ENCODE peak calls at places on chromosomes 5 and 9, in six cellular contexts. M is neuronal stem cell, B is IMR-90, A is H1, T is H9, W is trophoblast cell. J is an unnamed sample.

GRCh38 chr5:10479226-10479721 is 37.6 kb downstream of the ROPN1L start:
- DNase-seq in M (no peak), B (peak; percentile 82), A (no peak), T (no peak), W (no peak), J (peak; percentile 74)

GRCh38 chr9:64773491-64773931 is 511.5 kb downstream of the FOXD4L5 start:
- DNase-seq in M (peak; percentile 6), B (no peak), A (no peak), T (peak; percentile 7), W (no peak), J (peak; percentile 3)

GRCh38 chr5:102971693-102972293 is 148.1 kb downstream of the GIN1 start:
- DNase-seq in M (no peak), B (peak; percentile 70), A (no peak), T (no peak), W (no peak), J (peak; percentile 58)

GRCh38 chr5:7638456-7638855 is 212.5 kb downstream of the CFAP90 start:
- DNase-seq in M (no peak), B (no peak), A (no peak), T (no peak), W (no peak), J (no peak)

GRCh38 chr9:115998661-115999060 is 154.9 kb upstream of the PAPPA start:
- DNase-seq in M (no peak), B (peak; percentile 37), A (no peak), T (no peak), W (no peak), J (no peak)

GRCh38 chr5:100430268-100430900 is 104.8 kb upstream of the FAM174A start:
- DNase-seq in M (peak; percentile 38), B (peak; percentile 30), A (peak; percentile 77), T (peak; percentile 57), W (no peak), J (peak; percentile 55)

GRCh38 chr5:83802686-83803085 is 82.0 kb upstream of the HAPLN1 start:
- DNase-seq in M (no peak), B (peak; percentile 42), A (no peak), T (no peak), W (no peak), J (peak; percentile 49)

GRCh38 chr5:157219491-157220271 is 39.0 kb downstream of the ITK start:
- DNase-seq in M (no peak), B (no peak), A (no peak), T (no peak), W (no peak), J (no peak)

GRCh38 chr5:175027390-175027789 is 303.0 kb downstream of the MSX2 start:
- DNase-seq in M (no peak), B (no peak), A (no peak), T (no peak), W (no peak), J (no peak)

GRCh38 chr5:1503301-1504243 is 20.2 kb downstream of the LPCAT1 start:
- DNase-seq in M (no peak), B (peak; percentile 28), A (no peak), T (no peak), W (no peak), J (no peak)

GRCh38 chr5:57703726-57704125 is 221.1 kb upstream of the ACTBL2 start:
- DNase-seq in M (no peak), B (no peak), A (no peak), T (no peak), W (no peak), J (no peak)

GRCh38 chr9:116156621-116157314 is 3.2 kb downstream of the PAPPA start:
- DNase-seq in M (peak; percentile 42), B (peak; percentile 78), A (peak; percentile 67), T (peak; percentile 74), W (peak; percentile 21), J (peak; percentile 88)

GRCh38 chr5:180201051-180201987 is 7.7 kb downstream of the RASGEF1C start:
- DNase-seq in M (peak; percentile 49), B (no peak), A (peak; percentile 88), T (peak; percentile 73), W (peak; percentile 41), J (no peak)

GRCh38 chr9:136230773-136231172 is 14.8 kb downstream of the QSOX2 start:
- DNase-seq in M (no peak), B (no peak), A (no peak), T (no peak), W (no peak), J (no peak)

GRCh38 chr9:99140685-99141314 is 35.9 kb downstream of the TGFBR1 start:
- DNase-seq in M (peak; percentile 41), B (peak; percentile 67), A (no peak), T (peak; percentile 54), W (no peak), J (peak; percentile 80)

GRCh38 chr9:111961575-111961974 is 65.0 kb downstream of the UGCG start:
- DNase-seq in M (no peak), B (peak; percentile 86), A (no peak), T (no peak), W (no peak), J (peak; percentile 67)

GRCh38 chr9:136409557-136410455 is 608 bp downstream of the ENTR1 start:
- DNase-seq in M (no peak), B (peak; percentile 22), A (peak; percentile 60), T (no peak), W (no peak), J (peak; percentile 65)

GRCh38 chr5:159878988-159879471 is 37.3 kb upstream of the ADRA1B start:
- DNase-seq in M (peak; percentile 67), B (peak; percentile 85), A (peak; percentile 61), T (peak; percentile 84), W (peak; percentile 81), J (peak; percentile 94)

GRCh38 chr9:125911861-125912260 is 164.7 kb downstream of the PBX3 start:
- DNase-seq in M (no peak), B (peak; percentile 10), A (no peak), T (no peak), W (no peak), J (no peak)

GRCh38 chr5:159655757-159656409 is 260.4 kb upstream of the ADRA1B start:
- DNase-seq in M (no peak), B (no peak), A (no peak), T (no peak), W (no peak), J (no peak)

GRCh38 chr5:98510111-98510510 is 263.4 kb upstream of the RGMB start:
- DNase-seq in M (no peak), B (peak; percentile 38), A (no peak), T (no peak), W (no peak), J (peak; percentile 6)
- H2AFZ ChIP-seq in M (peak overlapping the region; percentile 59), B (peak overlapping the region; percentile 77), A (peak overlapping the region; percentile 60), T (no peak overlapping the region), W (no peak overlapping the region), J (peak overlapping the region; percentile 54)

GRCh38 chr5:154166901-154167791 is 23.4 kb upstream of the GALNT10 start:
- DNase-seq in M (no peak), B (no peak), A (no peak), T (peak; percentile 49), W (no peak), J (no peak)
- H2BK5ac ChIP-seq in M (no peak overlapping the region), B (no peak overlapping the region), A (peak overlapping the region; percentile 26), T (no peak overlapping the region), W (no peak overlapping the region), J (no peak overlapping the region)

GRCh38 chr9:38038307-38039089 is 30.5 kb downstream of the SHB start:
- DNase-seq in M (no peak), B (no peak), A (no peak), T (no peak), W (no peak), J (peak; percentile 57)
- H3K4ac ChIP-seq in M (no peak overlapping the region), B (peak overlapping the region; percentile 95), A (no peak overlapping the region), T (no peak overlapping the region), W (peak overlapping the region; percentile 77), J (peak overlapping the region; percentile 99)

GRCh38 chr5:34497031-34497808 is 158.9 kb upstream of the RAI14 start:
- DNase-seq in M (no peak), B (no peak), A (no peak), T (no peak), W (no peak), J (peak; percentile 69)

GRCh38 chr5:34498582-34498981 is 157.5 kb upstream of the RAI14 start:
- DNase-seq in M (no peak), B (no peak), A (no peak), T (no peak), W (no peak), J (peak; percentile 77)

GRCh38 chr5:34501033-34501432 is 155.1 kb upstream of the RAI14 start:
- DNase-seq in M (no peak), B (no peak), A (no peak), T (no peak), W (no peak), J (no peak)

GRCh38 chr5:34500236-34500836 is 155.8 kb upstream of the RAI14 start:
- DNase-seq in M (no peak), B (no peak), A (no peak), T (no peak), W (no peak), J (no peak)

GRCh38 chr5:34499001-34499734 is 157.0 kb upstream of the RAI14 start:
- DNase-seq in M (no peak), B (peak; percentile 90), A (no peak), T (no peak), W (peak; percentile 19), J (peak; percentile 97)
- H2AFZ ChIP-seq in M (peak overlapping the region; percentile 59), B (peak overlapping the region; percentile 93), A (peak overlapping the region; percentile 18), T (no peak overlapping the region), W (no peak overlapping the region), J (no peak overlapping the region)

GRCh38 chr9:129609486-129610192 is 11.3 kb downstream of the C9orf50 start:
- DNase-seq in M (no peak), B (no peak), A (peak; percentile 71), T (no peak), W (no peak), J (peak; percentile 53)

GRCh38 chr9:129610193-129610472 is 10.8 kb downstream of the C9orf50 start:
- DNase-seq in M (no peak), B (no peak), A (no peak), T (no peak), W (no peak), J (no peak)

GRCh38 chr9:129610473-129611301 is 10.2 kb downstream of the C9orf50 start:
- DNase-seq in M (peak; percentile 74), B (peak; percentile 58), A (peak; percentile 96), T (peak; percentile 93), W (peak; percentile 56), J (peak; percentile 74)

GRCh38 chr9:129607026-129607397 is 13.9 kb downstream of the C9orf50 start:
- DNase-seq in M (no peak), B (no peak), A (no peak), T (no peak), W (no peak), J (no peak)

DNA sequence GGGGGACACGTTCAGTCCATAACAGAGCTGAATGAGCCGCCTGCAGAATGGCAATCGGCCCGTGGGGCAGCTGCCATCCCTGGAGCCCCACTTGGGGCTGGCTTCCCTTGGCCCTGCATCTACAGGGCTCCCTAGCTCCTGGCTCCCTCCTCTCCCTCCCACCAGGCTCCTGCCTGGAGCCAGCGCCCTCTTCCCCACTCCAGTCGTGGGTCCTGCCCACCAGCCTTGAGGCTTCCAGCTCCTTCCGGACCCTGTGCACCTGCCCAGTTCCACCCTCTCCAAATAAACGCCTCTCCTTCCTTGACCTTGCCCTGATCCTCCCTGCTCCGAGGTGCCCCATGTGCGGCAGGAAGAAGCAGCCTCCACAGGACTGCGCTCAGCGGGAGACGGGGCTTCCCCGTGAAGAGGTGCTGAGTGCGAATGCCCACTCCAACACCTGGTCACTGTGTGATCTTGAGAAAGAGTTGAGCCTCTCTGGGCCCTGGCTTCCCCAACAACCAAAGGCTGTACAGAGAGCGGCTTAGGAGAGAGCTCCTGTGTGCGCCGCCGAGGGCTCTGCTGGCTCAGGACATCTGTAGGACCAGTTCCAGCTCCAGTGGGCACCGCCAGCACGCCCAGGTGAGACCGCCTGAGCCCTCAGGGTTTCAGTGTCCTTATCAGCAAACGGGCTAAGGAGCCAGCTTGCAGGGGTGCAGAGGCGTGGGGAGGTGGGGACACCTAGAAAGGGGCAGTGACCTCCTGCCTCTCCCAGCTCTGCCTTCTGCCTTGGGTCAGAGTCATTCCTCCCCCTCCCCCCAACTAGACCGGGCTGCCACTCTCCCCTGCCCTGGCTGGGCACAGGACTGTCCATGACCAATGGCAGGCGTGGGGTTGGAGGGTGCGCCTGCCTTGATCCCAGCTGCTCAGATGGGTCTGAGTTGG is 12.1 kb downstream of the C9orf50 start:
- DNase-seq in M (no peak), B (no peak), A (no peak), T (no peak), W (no peak), J (no peak)
- H2BK5ac ChIP-seq in M (no peak overlapping the region), B (peak overlapping the region; percentile 25), A (peak overlapping the region; percentile 75), T (no peak overlapping the region), W (peak overlapping the region; percentile 13), J (no peak overlapping the region)